ENCODE peak calls at places on chromosomes 5 and 9, in six cellular contexts. Z, R, I, M, T and F are unnamed samples. For H3K36me3, the result is how much of the 10 kb centered on the place peaks cover.

GRCh38 chr5:130189961-130190360 is 285.7 kb downstream of the CHSY3 start:
- DNase-seq in R (no peak), T (no peak), M (no peak), Z (no peak), I (no peak), F (no peak)

GRCh38 chr9:94911986-94912635 is 185.6 kb downstream of the AOPEP start:
- DNase-seq in I (no peak), T (no peak), M (peak), R (no peak), Z (peak), F (no peak)

GRCh38 chr9:121367651-121368510 is 2.2 kb downstream of the STOM start:
- DNase-seq in M (no peak), T (no peak), I (no peak), R (no peak), Z (no peak), F (peak)

GRCh38 chr9:101727621-101728524 is 10.6 kb downstream of the GRIN3A start:
- DNase-seq in T (peak), Z (no peak), R (no peak), M (no peak), I (no peak), F (no peak)

GRCh38 chr5:53167836-53168235 is 58.3 kb upstream of the MOCS2 start:
- DNase-seq in R (peak), M (no peak), Z (peak), I (peak), T (peak), F (peak)

GRCh38 chr9:95313010-95313498 is 4.5 kb downstream of the FANCC start:
- DNase-seq in T (peak), M (peak), R (peak), Z (peak), I (peak), F (no peak)

GRCh38 chr9:99264070-99264469 is 42.0 kb downstream of the SEC61B start:
- DNase-seq in Z (no peak), T (no peak), I (no peak), R (no peak), M (no peak), F (no peak)

GRCh38 chr9:86202338-86202882 is 57.0 kb downstream of the C9orf153 start:
- DNase-seq in R (no peak), M (no peak), I (no peak), Z (no peak), T (peak), F (no peak)

GRCh38 chr9:123399803-123400378 is 43.9 kb downstream of the CRB2 start:
- DNase-seq in Z (no peak), M (no peak), T (no peak), R (no peak), I (no peak), F (no peak)

GRCh38 chr9:129595323-129595741 is 25.6 kb downstream of the C9orf50 start:
- DNase-seq in Z (no peak), M (no peak), R (no peak), T (peak), I (no peak), F (no peak)

GRCh38 chr9:114486205-114486963 is 18.9 kb downstream of the WHRN start:
- DNase-seq in R (no peak), M (no peak), I (no peak), Z (no peak), T (peak), F (no peak)

GRCh38 chr9:111631071-111631971 is at the start of gene DNAJC25:
- DNase-seq in Z (peak), T (peak), R (peak), M (peak), I (peak), F (peak)

GRCh38 chr5:160233847-160234246 is 4.5 kb downstream of the FABP6 start:
- DNase-seq in T (no peak), I (no peak), Z (no peak), R (no peak), M (no peak), F (no peak)

GRCh38 chr9:95910770-95911340 is 35.4 kb downstream of the ERCC6L2 start:
- DNase-seq in Z (no peak), T (no peak), R (no peak), M (no peak), I (no peak), F (no peak)

GRCh38 chr9:78462616-78463015 is 165.7 kb downstream of the PSAT1 start:
- DNase-seq in M (no peak), I (no peak), R (no peak), T (peak), Z (no peak), F (peak)

GRCh38 chr5:137960141-137960540 is 70.9 kb downstream of the PKD2L2 start:
- DNase-seq in R (no peak), M (no peak), Z (no peak), T (no peak), I (no peak), F (no peak)

GRCh38 chr5:137957948-137958347 is 68.7 kb downstream of the PKD2L2 start:
- DNase-seq in T (no peak), Z (no peak), I (no peak), M (no peak), R (no peak), F (no peak)

GRCh38 chr5:137959488-137959887 is 70.2 kb downstream of the PKD2L2 start:
- DNase-seq in R (no peak), I (no peak), M (no peak), T (no peak), Z (no peak), F (no peak)

GRCh38 chr5:137954131-137954879 is 65.0 kb downstream of the PKD2L2 start:
- DNase-seq in T (peak), I (peak), R (peak), M (no peak), Z (no peak), F (peak)
- H3K36me3 ChIP-seq in T (under half), I (under half), R (half or more), M (under half), Z (under half), F (under half)

DNA sequence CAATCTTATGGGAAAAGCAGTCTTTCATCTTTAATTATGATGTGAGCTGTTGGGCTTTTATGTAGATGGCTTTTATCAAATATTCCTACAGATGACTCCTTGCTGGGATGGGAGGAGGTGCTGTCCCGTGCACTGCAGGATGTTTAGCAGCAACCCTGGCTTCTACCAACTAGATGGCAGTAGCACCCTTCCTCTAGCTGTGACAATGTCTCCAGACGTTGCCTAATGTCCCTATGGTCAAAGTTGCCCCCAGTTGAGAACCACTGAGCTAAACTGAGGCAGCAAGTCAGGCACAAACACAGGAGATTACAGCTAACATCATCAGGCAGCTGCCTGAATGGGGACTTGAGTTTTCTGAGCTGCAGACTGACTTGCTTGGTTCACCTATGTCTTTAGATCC is 401.9 kb upstream of the PDE4D start:
- DNase-seq in M (no peak), R (peak), T (peak), Z (no peak), I (no peak), F (no peak)
- TF ChIP-seq CTCF in M (no peak), R (peak), T (peak), Z (no peak), I (no peak), F (peak)

GRCh38 chr5:115402822-115403577 is 106.5 kb upstream of the CCDC112 start:
- DNase-seq in I (no peak), T (peak), M (no peak), R (no peak), Z (no peak), F (no peak)
- H3K4me3 ChIP-seq in I (no peak), T (no peak), M (no peak), R (no peak), Z (no peak), F (no peak)

GRCh38 chr5:146273109-146273508 is 65.5 kb upstream of the POU4F3 start:
- DNase-seq in M (no peak), Z (no peak), T (no peak), I (no peak), R (no peak), F (no peak)
- H3K36me3 ChIP-seq in M (under half), Z (under half), T (under half), I (under half), R (half or more), F (under half)